ENCODE peak calls at places on chromosomes 3 and 15, in seven cellular contexts. One of them, this sample, is unnamed.

GRCh38 chr3:183253961-183254815 is 1.1 kb downstream of the B3GNT5 start:
- DNase-seq in H1: no peak
- DNase-seq in K562: peak; percentile 41
- DNase-seq in Panc1: no peak
- DNase-seq in SK-N-SH: peak; percentile 84
- DNase-seq in GM12878: no peak
- DNase-seq in HCT116: no peak
- DNase-seq in this sample: no peak

GRCh38 chr3:123618768-123619484 is 34.1 kb upstream of the HACD2 start:
- DNase-seq in H1: no peak
- DNase-seq in K562: no peak
- DNase-seq in Panc1: no peak
- DNase-seq in SK-N-SH: no peak
- DNase-seq in GM12878: no peak
- DNase-seq in HCT116: no peak
- DNase-seq in this sample: no peak

GRCh38 chr15:69099976-69100375 is 60.5 kb upstream of the GLCE start:
- DNase-seq in H1: no peak
- DNase-seq in K562: no peak
- DNase-seq in Panc1: no peak
- DNase-seq in SK-N-SH: no peak
- DNase-seq in GM12878: no peak
- DNase-seq in HCT116: no peak
- DNase-seq in this sample: no peak

GRCh38 chr3:160460033-160460432 is 10.4 kb upstream of the TRIM59 start:
- DNase-seq in H1: no peak
- DNase-seq in K562: no peak
- DNase-seq in Panc1: no peak
- DNase-seq in SK-N-SH: no peak
- DNase-seq in GM12878: no peak
- DNase-seq in HCT116: no peak
- DNase-seq in this sample: no peak

GRCh38 chr3:104396974-104397669 is 969.6 kb upstream of the ALCAM start:
- DNase-seq in H1: no peak
- DNase-seq in K562: no peak
- DNase-seq in Panc1: no peak
- DNase-seq in SK-N-SH: no peak
- DNase-seq in GM12878: no peak
- DNase-seq in HCT116: no peak
- DNase-seq in this sample: no peak

GRCh38 chr3:52121459-52121795 is 32.8 kb downstream of the POC1A start:
- DNase-seq in H1: no peak
- DNase-seq in K562: no peak
- DNase-seq in Panc1: no peak
- DNase-seq in SK-N-SH: no peak
- DNase-seq in GM12878: no peak
- DNase-seq in HCT116: no peak
- DNase-seq in this sample: no peak

GRCh38 chr3:135218304-135218703 is 423.2 kb downstream of the EPHB1 start:
- DNase-seq in H1: no peak
- DNase-seq in K562: no peak
- DNase-seq in Panc1: no peak
- DNase-seq in SK-N-SH: no peak
- DNase-seq in GM12878: no peak
- DNase-seq in HCT116: no peak
- DNase-seq in this sample: no peak

GRCh38 chr15:81398910-81399551 is 25.0 kb upstream of the TMC3 start:
- DNase-seq in H1: no peak
- DNase-seq in K562: no peak
- DNase-seq in Panc1: no peak
- DNase-seq in SK-N-SH: no peak
- DNase-seq in GM12878: no peak
- DNase-seq in HCT116: no peak
- DNase-seq in this sample: no peak

GRCh38 chr15:56806147-56806536 is 72.8 kb upstream of the ZNF280D start:
- DNase-seq in H1: no peak
- DNase-seq in K562: no peak
- DNase-seq in Panc1: no peak
- DNase-seq in SK-N-SH: no peak
- DNase-seq in GM12878: no peak
- DNase-seq in HCT116: no peak
- DNase-seq in this sample: no peak

GRCh38 chr3:124202754-124203153 is 210.8 kb upstream of the ROPN1 start:
- DNase-seq in H1: no peak
- DNase-seq in K562: no peak
- DNase-seq in Panc1: no peak
- DNase-seq in SK-N-SH: peak; percentile 41
- DNase-seq in GM12878: no peak
- DNase-seq in HCT116: no peak
- DNase-seq in this sample: no peak

DNA sequence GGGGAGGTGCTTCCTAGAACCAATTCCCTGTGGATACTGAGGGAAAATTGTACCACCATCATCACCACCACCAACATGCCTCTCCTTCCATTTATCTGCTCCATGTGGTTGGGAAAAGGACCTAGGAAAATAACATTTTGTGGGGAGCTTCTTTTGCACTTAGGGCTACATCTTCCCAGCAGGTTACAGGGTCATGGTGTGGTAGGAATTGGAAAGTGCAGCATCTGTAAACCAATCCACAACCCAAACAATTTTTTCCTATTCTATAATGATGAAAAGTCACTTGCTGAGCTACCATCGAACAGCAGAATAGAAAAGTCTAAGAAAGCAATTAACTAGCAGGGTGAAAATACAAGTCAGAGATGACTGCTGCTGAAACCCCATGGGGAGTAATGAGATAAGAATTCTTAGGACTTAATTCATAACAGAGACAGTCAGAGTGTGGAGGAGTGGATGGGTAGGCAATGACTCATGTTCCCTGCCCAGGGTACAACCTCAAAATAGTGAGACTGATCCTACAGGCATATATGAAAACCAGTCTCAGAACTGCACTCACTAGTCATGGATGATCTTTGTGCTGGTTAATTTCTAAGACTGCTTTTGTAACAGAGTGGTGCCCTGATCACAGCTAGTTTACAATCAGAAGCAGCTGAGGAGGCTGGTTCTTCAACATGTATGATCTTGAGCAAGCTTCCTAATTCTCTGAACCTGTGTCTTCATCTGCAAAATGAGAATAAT is 38.1 kb upstream of the LEKR1 start:
- DNase-seq in H1: no peak
- DNase-seq in K562: peak; percentile 81
- DNase-seq in Panc1: peak; percentile 53
- DNase-seq in SK-N-SH: peak; percentile 17
- DNase-seq in GM12878: no peak
- DNase-seq in HCT116: peak; percentile 52
- DNase-seq in this sample: no peak
- TF ChIP-seq SIN3A in H1: no peak
- TF ChIP-seq SIN3A in K562: no peak
- TF ChIP-seq SIN3A in Panc1: no peak
- TF ChIP-seq SIN3A in SK-N-SH: no peak
- TF ChIP-seq SIN3A in GM12878: no peak
- TF ChIP-seq SIN3A in HCT116: no peak
- TF ChIP-seq SIN3A in this sample: no peak

GRCh38 chr15:89361451-89362202 is 27.0 kb upstream of the POLG start:
- DNase-seq in H1: no peak
- DNase-seq in K562: peak; percentile 81
- DNase-seq in Panc1: no peak
- DNase-seq in SK-N-SH: peak; percentile 72
- DNase-seq in GM12878: no peak
- DNase-seq in HCT116: no peak
- DNase-seq in this sample: peak; percentile 22
- TF ChIP-seq SIN3A in H1: peak; percentile 99
- TF ChIP-seq SIN3A in K562: peak; percentile 87
- TF ChIP-seq SIN3A in Panc1: peak; percentile 57
- TF ChIP-seq SIN3A in SK-N-SH: peak; percentile 68
- TF ChIP-seq SIN3A in GM12878: no peak
- TF ChIP-seq SIN3A in HCT116: no peak
- TF ChIP-seq SIN3A in this sample: no peak

DNA sequence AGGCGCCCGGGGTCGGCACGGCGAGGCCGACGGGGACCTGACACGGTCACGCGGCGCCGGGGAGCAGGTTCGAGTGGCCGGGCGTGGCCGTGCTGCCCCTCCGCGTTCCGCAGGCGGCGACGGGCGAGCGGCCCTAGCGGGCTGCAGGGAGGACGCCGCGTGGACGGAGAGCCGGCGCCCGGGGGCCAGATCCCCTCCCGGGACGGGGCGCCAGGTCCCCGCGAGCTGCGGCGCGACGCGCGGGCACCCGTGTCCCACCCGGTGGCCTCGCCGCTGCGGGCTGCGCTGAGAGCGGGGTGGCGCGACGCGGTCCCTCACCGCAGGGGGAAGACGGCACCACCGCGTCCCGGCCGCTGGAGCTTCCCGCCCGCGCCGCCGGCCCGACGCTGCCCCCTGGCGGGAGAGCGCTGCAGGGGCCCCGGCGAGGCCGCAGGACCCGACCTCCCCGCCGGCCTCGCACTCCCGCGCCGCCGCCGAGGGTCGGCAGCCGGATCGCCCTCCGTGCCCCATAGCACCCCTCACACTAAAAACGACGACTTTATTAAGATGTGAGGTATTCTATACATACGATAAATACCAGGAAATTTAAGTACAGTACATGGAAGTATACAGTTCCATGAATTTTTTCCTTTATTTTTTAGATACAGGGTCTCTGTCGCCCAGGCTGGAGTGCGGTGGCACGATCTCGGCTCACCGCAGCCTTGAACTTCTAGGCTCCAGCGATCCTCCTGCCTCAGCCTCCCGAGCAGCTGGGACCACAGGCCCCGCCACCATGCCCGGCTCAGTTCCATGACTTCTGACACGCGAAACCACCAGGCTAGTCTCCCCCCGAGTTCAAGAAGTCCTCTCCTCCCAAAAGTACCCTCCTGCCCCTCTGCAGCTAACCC is 1.3 kb upstream of the PIGZ start:
- DNase-seq in H1: no peak
- DNase-seq in K562: peak; percentile 89
- DNase-seq in Panc1: no peak
- DNase-seq in SK-N-SH: peak; percentile 97
- DNase-seq in GM12878: no peak
- DNase-seq in HCT116: no peak
- DNase-seq in this sample: no peak
- TF ChIP-seq SIN3A in H1: no peak
- TF ChIP-seq SIN3A in K562: peak; percentile 42
- TF ChIP-seq SIN3A in Panc1: peak; percentile 82
- TF ChIP-seq SIN3A in SK-N-SH: no peak
- TF ChIP-seq SIN3A in GM12878: no peak
- TF ChIP-seq SIN3A in HCT116: no peak
- TF ChIP-seq SIN3A in this sample: no peak

GRCh38 chr3:94420941-94421340 is 358.1 kb downstream of the NSUN3 start:
- DNase-seq in H1: no peak
- DNase-seq in K562: no peak
- DNase-seq in Panc1: no peak
- DNase-seq in SK-N-SH: no peak
- DNase-seq in GM12878: no peak
- DNase-seq in HCT116: no peak
- DNase-seq in this sample: no peak
- TF ChIP-seq SIN3A in H1: no peak
- TF ChIP-seq SIN3A in K562: no peak
- TF ChIP-seq SIN3A in Panc1: no peak
- TF ChIP-seq SIN3A in SK-N-SH: no peak
- TF ChIP-seq SIN3A in GM12878: no peak
- TF ChIP-seq SIN3A in HCT116: no peak
- TF ChIP-seq SIN3A in this sample: no peak